ENCODE peak calls at places on chromosomes 3 and 15, in five cellular contexts. K is NT2/D1, T is colonic mucosa, G is astrocyte, A is left ventricle myocardium inferior. X is an unnamed sample.
A peak's percentile ranks its signal among the peaks of the same experiment; 100 is the strongest.

GRCh38 chr3:63670544-63670943 is 18.1 kb downstream of the SNTN start:
- DNase-seq in K (no peak), T (no peak), G (no peak), A (no peak), X (no peak)

GRCh38 chr3:40333416-40333815 is 23.9 kb downstream of the EIF1B start:
- DNase-seq in K (no peak), T (no peak), G (no peak), A (peak; percentile 48), X (no peak)

GRCh38 chr3:190514163-190515153 is 573 bp downstream of the IL1RAP start:
- DNase-seq in K (no peak), T (peak; percentile 39), G (peak; percentile 49), A (peak; percentile 37), X (peak; percentile 37)

GRCh38 chr3:135456182-135456790 is 509.2 kb upstream of the PPP2R3A start:
- DNase-seq in K (peak; percentile 77), T (no peak), G (no peak), A (no peak), X (no peak)

GRCh38 chr15:93072011-93072410 is 17.0 kb downstream of the RGMA start:
- DNase-seq in K (no peak), T (no peak), G (peak; percentile 27), A (no peak), X (no peak)

GRCh38 chr3:177284383-177284881 is 87.2 kb upstream of the TBL1XR1 start:
- DNase-seq in K (peak; percentile 90), T (peak; percentile 59), G (peak; percentile 25), A (peak; percentile 31), X (peak; percentile 49)

GRCh38 chr3:112650472-112650871 is 9.5 kb upstream of the CCDC80 start:
- DNase-seq in K (no peak), T (no peak), G (peak; percentile 69), A (no peak), X (no peak)

GRCh38 chr3:27712136-27713065 is 9.7 kb downstream of the EOMES start:
- DNase-seq in K (peak; percentile 76), T (peak; percentile 76), G (peak; percentile 50), A (peak; percentile 67), X (peak; percentile 82)

GRCh38 chr15:76398702-76399101 is 62.1 kb downstream of the ISL2 start:
- DNase-seq in K (no peak), T (no peak), G (no peak), A (no peak), X (no peak)

GRCh38 chr3:43753743-43754142 is 63.0 kb downstream of the ABHD5 start:
- DNase-seq in K (no peak), T (no peak), G (peak; percentile 73), A (no peak), X (no peak)

GRCh38 chr3:9008550-9009255 is 45.4 kb upstream of the RAD18 start:
- DNase-seq in K (no peak), T (no peak), G (no peak), A (no peak), X (no peak)

GRCh38 chr3:134796313-134797079 is 1.4 kb downstream of the EPHB1 start:
- DNase-seq in K (no peak), T (no peak), G (peak; percentile 4), A (no peak), X (no peak)

GRCh38 chr3:38401563-38401962 is 52.1 kb upstream of the ACVR2B start:
- DNase-seq in K (no peak), T (no peak), G (no peak), A (no peak), X (no peak)

GRCh38 chr3:197030379-197031314 is 1.0 kb upstream of the MELTF start:
- DNase-seq in K (no peak), T (peak; percentile 27), G (no peak), A (no peak), X (no peak)

GRCh38 chr3:118011910-118012309 is 1022.7 kb downstream of the IGSF11 start:
- DNase-seq in K (no peak), T (no peak), G (no peak), A (no peak), X (no peak)

GRCh38 chr15:42198516-42198915 is 9.6 kb downstream of the VPS39 start:
- DNase-seq in K (no peak), T (no peak), G (no peak), A (no peak), X (no peak)

GRCh38 chr3:23209103-23209502 is 6.0 kb downstream of the UBE2E2 start:
- DNase-seq in K (no peak), T (no peak), G (no peak), A (no peak), X (no peak)

GRCh38 chr15:51494411-51495314 is 127.9 kb downstream of the DMXL2 start:
- DNase-seq in K (no peak), T (no peak), G (peak; percentile 59), A (no peak), X (no peak)

GRCh38 chr15:39279331-39279730 is 301.5 kb upstream of the THBS1 start:
- DNase-seq in K (no peak), T (no peak), G (no peak), A (no peak), X (no peak)

GRCh38 chr3:52784021-52784621 is 6.7 kb downstream of the ITIH1 start:
- DNase-seq in K (no peak), T (no peak), G (no peak), A (no peak), X (no peak)

GRCh38 chr3:63193647-63194046 is 84.5 kb upstream of the SYNPR start:
- DNase-seq in K (peak; percentile 33), T (no peak), G (peak; percentile 10), A (no peak), X (peak; percentile 59)

GRCh38 chr15:62573856-62574255 is 408.8 kb upstream of the C2CD4B start:
- DNase-seq in K (no peak), T (no peak), G (no peak), A (no peak), X (no peak)

GRCh38 chr3:194177156-194177555 is 41.2 kb downstream of the HES1 start:
- DNase-seq in K (no peak), T (no peak), G (no peak), A (no peak), X (no peak)

GRCh38 chr15:38406451-38406850 is 47.5 kb upstream of the FAM98B start:
- DNase-seq in K (no peak), T (no peak), G (peak; percentile 41), A (no peak), X (no peak)

GRCh38 chr3:133750201-133750748 is 4.1 kb downstream of the TF start:
- DNase-seq in K (no peak), T (no peak), G (no peak), A (no peak), X (no peak)

GRCh38 chr3:50266808-50267207 is 2.1 kb upstream of the SEMA3B start:
- DNase-seq in K (no peak), T (no peak), G (no peak), A (no peak), X (no peak)
- H3K4me3 ChIP-seq in K (peak overlapping the region; percentile 49), T (peak overlapping the region; percentile 40), G (no peak overlapping the region), A (peak overlapping the region; percentile 70), X (no peak overlapping the region)

GRCh38 chr15:77625376-77625775 is 7.3 kb downstream of the LINGO1 start:
- DNase-seq in K (no peak), T (no peak), G (no peak), A (no peak), X (no peak)
- H3K27me3 ChIP-seq in K (no peaks in the 10 kb centered on the region), T (no peaks in the 10 kb centered on the region), G (peaks cover 25% of the 10 kb centered on the region), A (peaks cover 4% of the 10 kb centered on the region), X (no peaks in the 10 kb centered on the region)

DNA sequence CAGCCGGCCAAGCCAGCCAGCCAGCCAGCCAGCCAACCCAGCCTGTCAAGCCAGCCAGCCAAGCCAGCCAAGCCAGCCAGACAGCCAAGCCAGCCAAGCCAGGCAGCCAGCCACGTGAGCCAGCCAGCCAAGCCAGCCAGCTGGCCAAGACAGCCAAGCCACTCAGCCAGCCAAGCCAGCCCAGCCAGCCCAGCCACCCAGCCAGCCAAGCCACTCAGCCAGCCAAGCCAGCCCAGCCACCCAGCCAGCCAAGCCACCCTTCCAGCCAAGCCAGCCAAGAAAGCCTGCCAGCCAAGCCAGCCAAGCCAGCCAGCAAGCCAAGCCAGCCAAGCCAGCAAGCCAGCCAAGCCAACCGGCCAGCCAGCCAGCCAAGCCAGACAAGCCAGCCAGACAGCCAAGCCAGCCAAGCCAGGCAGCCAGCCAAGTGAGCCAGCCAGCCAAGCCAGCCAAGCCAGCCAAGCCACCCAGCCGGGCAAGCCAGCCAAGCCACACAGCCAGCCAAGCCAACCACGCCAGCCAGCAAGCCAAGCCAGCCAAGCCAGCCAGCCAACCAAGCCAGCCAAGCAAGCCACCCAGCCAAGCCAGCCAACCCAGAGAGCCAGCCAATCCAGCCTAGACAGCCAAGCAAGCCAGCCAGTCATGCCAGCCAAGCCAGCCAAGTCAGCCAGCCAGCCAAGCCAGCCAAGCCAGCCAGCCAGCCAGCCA is 199.5 kb downstream of the GOLGA6L6 start:
- DNase-seq in K (no peak), T (no peak), G (no peak), A (peak; percentile 76), X (no peak)
- H3K9me3 ChIP-seq in K (peaks cover 32% of the 10 kb centered on the region), T (no peaks in the 10 kb centered on the region), G (peaks cover 43% of the 10 kb centered on the region), A (peaks cover 41% of the 10 kb centered on the region), X (peaks cover 23% of the 10 kb centered on the region)

GRCh38 chr3:25181096-25181495 is 247.0 kb upstream of the RARB start:
- DNase-seq in K (no peak), T (no peak), G (no peak), A (no peak), X (no peak)
- H3K4me3 ChIP-seq in K (no peak overlapping the region), T (no peak overlapping the region), G (no peak overlapping the region), A (no peak overlapping the region), X (no peak overlapping the region)

GRCh38 chr15:78257681-78258080 is 6.7 kb upstream of the DNAJA4 start:
- DNase-seq in K (no peak), T (no peak), G (no peak), A (no peak), X (no peak)

GRCh38 chr15:78261062-78261461 is 3.3 kb upstream of the DNAJA4 start:
- DNase-seq in K (no peak), T (no peak), G (no peak), A (no peak), X (no peak)

GRCh38 chr15:78259232-78259631 is 5.1 kb upstream of the DNAJA4 start:
- DNase-seq in K (no peak), T (no peak), G (no peak), A (no peak), X (no peak)

GRCh38 chr15:78263351-78263781 is 996 bp upstream of the DNAJA4 start:
- DNase-seq in K (no peak), T (no peak), G (no peak), A (no peak), X (no peak)

DNA sequence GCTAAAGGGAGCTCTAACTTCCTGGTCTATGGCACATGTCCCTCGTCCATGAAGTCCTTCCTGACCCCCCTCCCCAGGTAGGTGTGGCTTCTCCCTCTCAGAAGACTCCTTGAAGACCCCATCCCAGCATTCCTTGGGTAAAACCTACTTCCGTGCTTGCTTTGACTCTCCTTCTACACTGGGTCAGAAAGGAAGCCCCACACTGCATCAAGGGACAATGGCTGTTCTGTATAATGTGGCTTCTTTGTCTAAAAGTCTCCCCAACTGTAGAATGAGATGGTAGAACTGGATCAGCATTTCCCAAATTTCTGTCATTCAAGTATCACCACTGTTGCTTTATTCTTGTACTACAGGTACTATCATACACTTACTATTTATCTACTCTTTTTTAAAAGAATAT is 3.9 kb upstream of the DNAJA4 start:
- DNase-seq in K (no peak), T (no peak), G (no peak), A (no peak), X (no peak)
- H3K27me3 ChIP-seq in K (no peaks in the 10 kb centered on the region), T (no peaks in the 10 kb centered on the region), G (no peaks in the 10 kb centered on the region), A (no peaks in the 10 kb centered on the region), X (no peaks in the 10 kb centered on the region)

X was measured in small intestine.